ENCODE peak calls at places on chromosomes 1 and 21, in seven cellular contexts. K is fibroblast of lung, A is HCT116, I is hepatocyte, E is PC-3, J is GM23338, S is MM.1S. Z is an unnamed sample.

GRCh38 chr1:234725177-234726132 is 115.5 kb upstream of the IRF2BP2 start:
- DNase-seq in J (no peak), S (no peak), E (peak), K (peak), I (no peak), A (no peak), Z (no peak)

GRCh38 chr1:15155760-15156743 is 2.5 kb downstream of the TMEM51 start:
- DNase-seq in S (peak), K (peak), E (no peak), I (no peak), J (no peak), A (no peak), Z (peak)

GRCh38 chr1:23278717-23279116 is 61.4 kb upstream of the HTR1D start:
- DNase-seq in E (peak), K (no peak), A (no peak), S (no peak), J (no peak), I (no peak), Z (no peak)

GRCh38 chr1:171814692-171815091 is 26.6 kb upstream of the DNM3 start:
- DNase-seq in K (peak), J (no peak), E (no peak), A (no peak), I (no peak), S (no peak), Z (no peak)

GRCh38 chr1:228083871-228084278 is 1.4 kb downstream of the ARF1 start:
- DNase-seq in E (peak), I (peak), J (no peak), S (peak), K (peak), A (no peak), Z (no peak)

GRCh38 chr1:31416101-31416736 is 3.2 kb downstream of the SERINC2 start:
- DNase-seq in I (no peak), A (no peak), J (peak), E (no peak), S (no peak), K (no peak), Z (no peak)

GRCh38 chr1:151372411-151372934 is at the start of gene SELENBP1:
- DNase-seq in J (peak), K (peak), I (peak), S (no peak), A (no peak), E (peak), Z (no peak)

GRCh38 chr1:7550261-7550850 is 220.7 kb upstream of the VAMP3 start:
- DNase-seq in I (no peak), J (peak), K (no peak), E (no peak), S (no peak), A (no peak), Z (no peak)

GRCh38 chr1:87940410-87940809 is 611.7 kb downstream of the LMO4 start:
- DNase-seq in K (no peak), I (no peak), J (no peak), E (no peak), A (no peak), S (no peak), Z (no peak)

GRCh38 chr1:19582318-19582717 is 61.8 kb upstream of the NBL1 start:
- DNase-seq in E (peak), I (peak), J (peak), K (no peak), S (peak), A (peak), Z (peak)

GRCh38 chr1:24641646-24642151 is 1.4 kb upstream of the SRRM1 start:
- DNase-seq in A (no peak), I (peak), K (peak), E (no peak), S (no peak), J (peak), Z (peak)

GRCh38 chr21:32371913-32372314 is 20.9 kb downstream of the URB1 start:
- DNase-seq in S (no peak), I (no peak), K (peak), A (no peak), J (no peak), E (peak), Z (no peak)

GRCh38 chr1:156421939-156422601 is 53.1 kb downstream of the RHBG start:
- DNase-seq in J (peak), E (no peak), I (no peak), A (no peak), S (no peak), K (no peak), Z (no peak)
- TF ChIP-seq EZH2 in J (peak), E (no peak), I (no peak), A (no peak), S (no peak), K (no peak), Z (no peak)

DNA sequence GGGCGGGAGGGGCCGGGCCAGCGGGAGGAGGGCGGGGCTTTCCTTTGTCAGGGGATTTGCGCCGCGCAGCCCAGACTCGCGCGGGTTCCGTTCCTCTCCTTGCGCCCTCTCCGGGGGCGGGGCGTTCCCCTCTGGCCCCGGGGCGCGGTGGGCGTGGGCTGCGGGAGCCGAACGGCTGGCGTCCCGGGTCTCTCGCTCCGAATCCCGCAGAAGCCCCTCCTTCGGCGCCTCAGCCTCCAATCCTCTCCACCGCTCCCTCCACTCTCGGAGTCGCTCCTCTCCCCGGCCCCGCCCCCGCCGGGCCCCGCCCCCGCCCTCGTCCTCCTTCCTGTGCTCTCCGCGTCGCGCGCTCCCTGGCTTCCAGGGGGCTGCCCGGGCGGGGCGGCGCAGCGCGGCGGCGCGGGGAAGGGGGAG is 82.8 kb upstream of the BMP8A start:
- DNase-seq in J (peak), I (peak), E (peak), K (peak), S (peak), A (peak), Z (peak)
- TF ChIP-seq EZH2 in J (no peak), I (no peak), E (no peak), K (no peak), S (no peak), A (no peak), Z (no peak)

DNA sequence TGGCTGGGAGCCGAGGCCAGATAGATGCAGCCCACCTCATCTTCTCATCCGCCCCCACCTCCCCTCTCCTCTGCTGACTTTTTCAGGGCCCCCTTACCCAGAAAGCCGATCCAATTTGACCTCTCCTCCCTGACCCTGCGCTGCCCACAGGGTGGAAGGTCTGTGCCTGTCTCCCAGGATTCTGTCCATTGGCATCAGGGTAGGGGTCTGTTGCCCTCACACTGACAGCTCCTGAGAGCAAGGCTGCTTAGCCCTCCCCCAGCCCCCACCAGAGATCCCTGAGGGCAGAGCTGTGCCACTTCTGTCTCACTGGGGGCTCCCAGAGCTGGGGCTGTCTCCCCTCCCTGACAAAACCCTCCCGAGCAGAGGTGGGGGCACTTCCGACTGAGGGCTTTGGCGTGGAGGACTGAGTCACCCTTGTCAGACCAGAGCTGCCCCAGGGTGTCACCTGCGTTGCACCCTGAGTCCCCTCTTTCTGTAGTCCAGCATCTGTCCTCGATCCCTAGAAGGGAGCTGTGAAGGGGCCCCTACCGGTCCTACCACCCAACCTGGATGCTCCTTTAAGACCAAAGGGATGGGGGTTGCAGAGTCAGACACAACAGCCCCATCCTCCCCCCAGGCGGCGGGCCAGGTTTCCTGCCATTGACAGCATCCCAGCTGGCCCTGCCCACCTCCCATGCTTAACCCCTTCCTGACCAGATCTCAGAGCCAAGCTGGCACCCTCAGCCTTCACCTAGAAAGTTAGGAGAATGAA is 2.4 kb upstream of the FAM110D start:
- DNase-seq in K (no peak), A (no peak), S (no peak), J (peak), I (no peak), E (no peak), Z (peak)
- TF ChIP-seq EZH2 in K (no peak), A (no peak), S (no peak), J (no peak), I (no peak), E (no peak), Z (no peak)

GRCh38 chr1:159171254-159171687 is at the start of gene CADM3:
- DNase-seq in A (no peak), K (no peak), S (no peak), I (peak), E (no peak), J (peak), Z (no peak)

GRCh38 chr1:159170639-159171038 is 776 bp upstream of the CADM3 start:
- DNase-seq in I (no peak), J (no peak), A (no peak), E (no peak), K (no peak), S (no peak), Z (no peak)

GRCh38 chr1:159172599-159173291 is 1.3 kb downstream of the CADM3 start:
- DNase-seq in E (no peak), J (peak), A (no peak), S (no peak), K (no peak), I (no peak), Z (no peak)

GRCh38 chr1:159173303-159173702 is 1.9 kb downstream of the CADM3 start:
- DNase-seq in A (no peak), J (no peak), I (no peak), S (no peak), K (no peak), E (no peak), Z (no peak)

DNA sequence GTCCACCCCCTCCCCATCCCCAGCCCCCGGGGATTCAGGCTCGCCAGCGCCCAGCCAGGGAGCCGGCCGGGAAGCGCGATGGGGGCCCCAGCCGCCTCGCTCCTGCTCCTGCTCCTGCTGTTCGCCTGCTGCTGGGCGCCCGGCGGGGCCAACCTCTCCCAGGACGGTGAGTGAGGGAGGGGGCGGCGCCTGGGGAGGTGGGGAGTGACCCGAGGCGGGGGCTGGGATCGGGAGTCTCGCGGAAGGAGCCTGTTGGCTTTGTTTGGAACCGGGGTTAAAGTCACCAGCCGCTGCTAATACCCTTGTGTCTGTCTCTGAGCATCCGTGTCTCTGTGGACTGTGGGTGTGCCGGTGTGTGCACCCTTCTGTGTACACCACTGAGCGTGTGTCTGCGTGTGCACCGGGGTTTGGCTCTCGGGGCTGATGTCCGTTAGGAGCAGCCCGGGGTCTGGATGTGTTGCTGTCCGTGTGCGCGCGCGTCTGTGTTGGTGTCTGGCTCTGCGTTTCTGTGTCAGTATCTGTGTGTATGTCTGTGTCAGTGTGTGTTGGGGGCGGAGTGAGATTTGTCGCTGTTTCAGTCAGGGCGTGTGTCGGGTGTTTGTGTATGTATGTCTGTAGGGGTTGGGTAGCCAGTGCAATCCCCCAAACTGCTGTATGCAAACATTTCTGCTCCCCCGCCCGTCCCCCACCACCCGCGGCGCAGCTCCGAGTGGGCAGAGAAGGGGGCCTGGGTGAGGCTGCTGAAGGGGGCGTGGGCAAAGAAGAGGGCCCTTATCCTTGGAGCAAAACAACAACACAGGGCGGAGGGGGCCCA is 480 bp downstream of the CADM3 start:
- DNase-seq in E (no peak), S (no peak), I (peak), A (no peak), K (no peak), J (peak), Z (no peak)
- TF ChIP-seq EZH2 in E (no peak), S (no peak), I (peak), A (no peak), K (peak), J (no peak), Z (peak)

GRCh38 chr1:58882322-58882951 is 98.6 kb upstream of the JUN start:
- DNase-seq in J (no peak), I (no peak), E (no peak), K (no peak), S (no peak), A (no peak), Z (no peak)
- TF ChIP-seq EZH2 in J (no peak), I (no peak), E (no peak), K (no peak), S (no peak), A (no peak), Z (no peak)

DNA sequence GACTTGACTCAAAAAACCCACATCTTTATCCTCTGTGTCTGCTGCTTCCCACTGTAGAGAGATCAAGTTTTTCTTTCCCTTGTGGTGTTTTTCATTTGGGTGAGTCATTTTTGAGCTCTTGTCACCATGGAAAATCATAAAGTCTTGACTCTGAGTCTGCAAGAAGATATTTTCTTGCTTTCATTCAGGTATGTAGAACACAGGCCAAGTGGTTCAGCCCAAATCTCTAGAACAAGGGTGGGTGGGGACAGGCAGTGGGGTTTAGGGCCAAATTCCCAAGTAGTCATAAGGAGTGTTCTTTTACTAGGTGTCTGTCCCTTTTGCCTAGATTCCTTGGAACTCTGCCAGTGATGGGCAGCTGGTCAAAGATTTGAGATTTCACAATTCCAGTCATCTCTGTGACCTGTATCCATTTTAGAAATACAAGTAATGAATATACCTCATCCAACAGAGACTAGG is 21.5 kb upstream of the ARHGAP29 start:
- DNase-seq in E (peak), A (peak), S (no peak), J (no peak), I (peak), K (peak), Z (no peak)
- TF ChIP-seq EZH2 in E (no peak), A (no peak), S (no peak), J (no peak), I (no peak), K (no peak), Z (no peak)

GRCh38 chr1:161021168-161021958 is 411 bp upstream of the F11R start:
- DNase-seq in S (peak), I (peak), A (peak), E (peak), J (peak), K (no peak), Z (peak)

GRCh38 chr1:161018631-161018930 is 2.4 kb downstream of the F11R start:
- DNase-seq in K (no peak), S (peak), J (peak), I (no peak), A (no peak), E (no peak), Z (no peak)

GRCh38 chr1:161020573-161021167 is at the start of gene F11R:
- DNase-seq in I (peak), E (peak), A (no peak), K (no peak), S (peak), J (peak), Z (peak)

GRCh38 chr1:161019767-161020572 is 982 bp downstream of the F11R start:
- DNase-seq in E (peak), A (no peak), J (peak), K (no peak), S (peak), I (no peak), Z (no peak)

DNA sequence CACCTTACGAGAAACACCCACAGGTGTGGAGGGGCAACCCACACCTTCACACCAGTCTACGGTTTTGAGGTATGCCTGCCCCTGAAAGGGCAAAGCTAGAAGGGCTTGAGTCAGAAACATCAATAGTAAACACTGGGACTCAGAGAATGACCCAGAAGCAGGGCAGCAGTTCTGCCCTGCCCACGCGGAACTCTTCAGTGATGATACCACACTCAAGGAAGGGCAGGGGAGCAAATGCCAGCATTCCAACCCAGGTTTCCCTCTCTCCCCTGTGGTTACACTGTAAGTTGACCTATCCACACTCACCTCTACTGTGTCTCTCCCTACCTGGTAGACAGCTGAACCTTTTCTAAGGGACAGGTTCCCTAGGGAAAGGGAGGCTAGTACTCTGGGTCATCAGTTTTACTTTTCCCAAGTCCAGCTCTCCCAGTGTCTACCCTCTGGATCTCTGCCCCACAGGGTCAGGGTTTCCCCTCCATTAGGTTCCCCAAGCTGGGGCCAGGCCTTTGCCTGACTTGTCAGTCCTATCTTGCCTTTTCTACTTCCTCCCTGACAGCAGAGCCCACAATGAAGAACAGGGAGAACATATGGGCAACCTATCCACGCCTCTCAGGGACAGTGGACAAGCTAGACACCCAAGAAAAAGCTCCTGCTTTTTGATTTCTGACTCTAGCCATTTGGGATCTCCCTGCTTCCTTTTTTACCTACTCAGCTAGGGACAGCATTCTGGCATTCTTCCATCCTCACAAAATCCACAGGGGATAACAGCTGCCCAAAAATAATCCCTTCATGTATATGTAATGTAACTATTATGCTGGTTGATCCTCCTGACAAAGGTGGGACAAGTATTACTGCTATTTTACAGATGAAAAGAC is 3.0 kb downstream of the F11R start:
- DNase-seq in K (no peak), I (no peak), E (no peak), J (no peak), A (no peak), S (peak), Z (no peak)
- TF ChIP-seq EZH2 in K (no peak), I (no peak), E (no peak), J (no peak), A (no peak), S (no peak), Z (no peak)

GRCh38 chr1:21621761-21622436 is 47.3 kb downstream of the RAP1GAP start:
- DNase-seq in I (no peak), E (peak), J (no peak), K (no peak), S (no peak), A (no peak), Z (no peak)
- TF ChIP-seq EZH2 in I (no peak), E (no peak), J (no peak), K (peak), S (no peak), A (no peak), Z (no peak)

GRCh38 chr1:46132529-46133180 is at the start of gene PIK3R3:
- DNase-seq in I (peak), E (peak), J (peak), A (peak), S (peak), K (peak), Z (peak)

GRCh38 chr1:46133181-46133658 is 791 bp upstream of the PIK3R3 start:
- DNase-seq in K (no peak), I (no peak), J (no peak), S (no peak), E (no peak), A (no peak), Z (no peak)

GRCh38 chr1:46130144-46130543 is 2.3 kb downstream of the PIK3R3 start:
- DNase-seq in J (no peak), E (peak), K (peak), I (no peak), A (no peak), S (no peak), Z (no peak)

GRCh38 chr1:46131093-46131492 is 1.3 kb downstream of the PIK3R3 start:
- DNase-seq in J (peak), I (no peak), E (peak), K (peak), A (no peak), S (no peak), Z (no peak)

DNA sequence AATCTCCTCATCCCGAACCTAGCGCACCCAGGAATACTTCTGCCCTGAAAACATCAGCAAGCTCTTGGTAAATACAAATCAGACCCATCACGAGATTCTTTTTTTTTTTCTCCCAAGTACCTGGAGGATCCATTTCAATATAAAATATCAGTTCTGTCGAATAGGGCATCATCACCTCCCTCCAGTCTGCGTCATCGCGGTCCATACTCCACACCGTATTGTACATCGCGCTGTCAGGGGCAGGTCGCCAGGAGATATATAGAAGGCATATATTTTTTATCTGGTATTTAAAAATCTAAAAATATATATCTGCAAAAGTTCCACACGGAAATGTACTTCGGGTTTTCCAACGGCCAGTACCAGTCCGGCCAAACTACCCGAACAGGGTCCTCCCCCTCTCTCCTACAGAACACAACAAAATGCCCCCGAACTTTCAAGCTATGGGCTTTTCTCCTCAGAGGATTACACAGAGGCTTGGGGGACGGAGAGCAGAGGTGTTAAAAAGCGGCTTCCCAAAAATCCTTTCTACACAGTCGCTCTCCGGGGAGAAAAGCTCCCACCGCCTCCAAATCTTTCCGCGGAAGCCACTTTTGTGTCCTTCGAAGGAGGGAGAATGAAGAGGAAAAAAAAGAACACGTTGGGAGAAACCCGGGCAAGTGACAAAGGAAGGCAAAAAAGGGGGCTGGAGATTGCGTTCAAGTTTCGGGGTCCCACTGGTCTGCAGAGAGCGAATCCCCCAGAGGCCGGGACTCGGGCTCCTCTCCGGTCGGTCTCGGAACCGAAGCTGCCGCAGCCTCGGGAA is 501 bp downstream of the PIK3R3 start:
- DNase-seq in A (no peak), S (peak), I (peak), E (peak), J (peak), K (peak), Z (peak)
- TF ChIP-seq EZH2 in A (no peak), S (no peak), I (no peak), E (no peak), J (no peak), K (no peak), Z (no peak)